ENCODE peak calls at places on chromosomes 5 and 9, in four cellular contexts. One of them, this sample, is unnamed.

GRCh38 chr5:54753034-54753433 is 232.4 kb downstream of the ESM1 start:
- DNase-seq in H1: no peak
- DNase-seq in K562: no peak
- DNase-seq in HCT116: no peak
- DNase-seq in this sample: peak

GRCh38 chr5:5424736-5425135 is 2.3 kb downstream of the ICE1 start:
- DNase-seq in H1: no peak
- DNase-seq in K562: no peak
- DNase-seq in HCT116: no peak
- DNase-seq in this sample: no peak

GRCh38 chr9:7967851-7968250 is 168.3 kb upstream of the DMAC1 start:
- DNase-seq in H1: no peak
- DNase-seq in K562: no peak
- DNase-seq in HCT116: no peak
- DNase-seq in this sample: no peak

GRCh38 chr5:129395247-129395646 is 64.9 kb upstream of the ADAMTS19 start:
- DNase-seq in H1: no peak
- DNase-seq in K562: no peak
- DNase-seq in HCT116: no peak
- DNase-seq in this sample: no peak

GRCh38 chr9:70046274-70047070 is 2.8 kb downstream of the MAMDC2 start:
- DNase-seq in H1: no peak
- DNase-seq in K562: no peak
- DNase-seq in HCT116: no peak
- DNase-seq in this sample: no peak

GRCh38 chr5:22242532-22242931 is 610.6 kb downstream of the CDH12 start:
- DNase-seq in H1: peak
- DNase-seq in K562: no peak
- DNase-seq in HCT116: no peak
- DNase-seq in this sample: no peak

GRCh38 chr9:4228606-4229005 is 71.3 kb downstream of the GLIS3 start:
- DNase-seq in H1: no peak
- DNase-seq in K562: no peak
- DNase-seq in HCT116: no peak
- DNase-seq in this sample: no peak

GRCh38 chr5:14156611-14157493 is 13.7 kb downstream of the TRIO start:
- DNase-seq in H1: no peak
- DNase-seq in K562: no peak
- DNase-seq in HCT116: peak
- DNase-seq in this sample: peak

GRCh38 chr5:51665295-51665593 is 282.0 kb downstream of the ISL1 start:
- DNase-seq in H1: no peak
- DNase-seq in K562: no peak
- DNase-seq in HCT116: no peak
- DNase-seq in this sample: no peak

GRCh38 chr5:87129051-87129450 is 138.6 kb upstream of the RASA1 start:
- DNase-seq in H1: no peak
- DNase-seq in K562: no peak
- DNase-seq in HCT116: no peak
- DNase-seq in this sample: no peak

GRCh38 chr9:3868012-3868411 is 342.2 kb upstream of the RFX3 start:
- DNase-seq in H1: no peak
- DNase-seq in K562: no peak
- DNase-seq in HCT116: no peak
- DNase-seq in this sample: no peak

GRCh38 chr5:139468421-139468931 is 2.3 kb upstream of the SMIM33 start:
- DNase-seq in H1: no peak
- DNase-seq in K562: peak
- DNase-seq in HCT116: no peak
- DNase-seq in this sample: no peak

GRCh38 chr5:132277971-132278964 is 15.9 kb upstream of the SLC22A4 start:
- DNase-seq in H1: no peak
- DNase-seq in K562: peak
- DNase-seq in HCT116: no peak
- DNase-seq in this sample: no peak

GRCh38 chr5:135030123-135030517 is 3.9 kb downstream of the PITX1 start:
- DNase-seq in H1: no peak
- DNase-seq in K562: no peak
- DNase-seq in HCT116: no peak
- DNase-seq in this sample: no peak

GRCh38 chr9:119027901-119028699 is 341.1 kb downstream of the BRINP1 start:
- DNase-seq in H1: no peak
- DNase-seq in K562: peak
- DNase-seq in HCT116: no peak
- DNase-seq in this sample: no peak

GRCh38 chr9:106716820-106717219 is 146.1 kb upstream of the ZNF462 start:
- DNase-seq in H1: no peak
- DNase-seq in K562: no peak
- DNase-seq in HCT116: no peak
- DNase-seq in this sample: no peak

GRCh38 chr5:62778327-62779009 is 199.8 kb downstream of the LRRC70 start:
- DNase-seq in H1: no peak
- DNase-seq in K562: no peak
- DNase-seq in HCT116: no peak
- DNase-seq in this sample: no peak

GRCh38 chr5:57745029-57745428 is 262.4 kb upstream of the ACTBL2 start:
- DNase-seq in H1: no peak
- DNase-seq in K562: no peak
- DNase-seq in HCT116: no peak
- DNase-seq in this sample: no peak

GRCh38 chr5:121658221-121658620 is 193.5 kb upstream of the FTMT start:
- DNase-seq in H1: no peak
- DNase-seq in K562: no peak
- DNase-seq in HCT116: no peak
- DNase-seq in this sample: no peak

GRCh38 chr9:130583271-130583670 is 3.9 kb downstream of the FUBP3 start:
- DNase-seq in H1: no peak
- DNase-seq in K562: no peak
- DNase-seq in HCT116: no peak
- DNase-seq in this sample: no peak

GRCh38 chr9:94950733-94951590 is 224.5 kb downstream of the AOPEP start:
- DNase-seq in H1: no peak
- DNase-seq in K562: no peak
- DNase-seq in HCT116: no peak
- DNase-seq in this sample: no peak

GRCh38 chr5:35198096-35198495 is 32.2 kb downstream of the PRLR start:
- DNase-seq in H1: no peak
- DNase-seq in K562: no peak
- DNase-seq in HCT116: no peak
- DNase-seq in this sample: no peak

GRCh38 chr5:176529116-176529823 is 7.9 kb downstream of the RNF44 start:
- DNase-seq in H1: no peak
- DNase-seq in K562: no peak
- DNase-seq in HCT116: no peak
- DNase-seq in this sample: no peak

GRCh38 chr5:31990296-31990695 is 183.8 kb downstream of the GOLPH3 start:
- DNase-seq in H1: no peak
- DNase-seq in K562: no peak
- DNase-seq in HCT116: no peak
- DNase-seq in this sample: no peak

GRCh38 chr5:134738963-134739661 is 764 bp downstream of the CAMLG start:
- DNase-seq in H1: no peak
- DNase-seq in K562: peak
- DNase-seq in HCT116: peak
- DNase-seq in this sample: no peak

GRCh38 chr5:103424008-103424407 is 138.6 kb downstream of the NUDT12 start:
- DNase-seq in H1: no peak
- DNase-seq in K562: no peak
- DNase-seq in HCT116: no peak
- DNase-seq in this sample: no peak

GRCh38 chr9:129416831-129417604 is 203.9 kb downstream of the C9orf50 start:
- DNase-seq in H1: no peak
- DNase-seq in K562: no peak
- DNase-seq in HCT116: no peak
- DNase-seq in this sample: no peak

GRCh38 chr9:127545196-127546124 is 66.6 kb upstream of the STXBP1 start:
- DNase-seq in H1: no peak
- DNase-seq in K562: peak
- DNase-seq in HCT116: no peak
- DNase-seq in this sample: no peak

GRCh38 chr5:386432-387341 is 56.3 kb upstream of the EXOC3 start:
- DNase-seq in H1: no peak
- DNase-seq in K562: peak
- DNase-seq in HCT116: no peak
- DNase-seq in this sample: no peak

GRCh38 chr5:154653418-154653763 is 101.8 kb upstream of the LARP1 start:
- DNase-seq in H1: no peak
- DNase-seq in K562: no peak
- DNase-seq in HCT116: no peak
- DNase-seq in this sample: no peak

GRCh38 chr5:95842955-95843544 is 20.5 kb upstream of the GLRX start:
- DNase-seq in H1: no peak
- DNase-seq in K562: peak
- DNase-seq in HCT116: no peak
- DNase-seq in this sample: no peak

GRCh38 chr9:117549444-117549843 is 134.6 kb upstream of the ASTN2 start:
- DNase-seq in H1: peak
- DNase-seq in K562: no peak
- DNase-seq in HCT116: no peak
- DNase-seq in this sample: no peak

GRCh38 chr9:82105729-82106128 is 117.2 kb downstream of the SPATA31D1 start:
- DNase-seq in H1: no peak
- DNase-seq in K562: no peak
- DNase-seq in HCT116: no peak
- DNase-seq in this sample: no peak

GRCh38 chr5:38722918-38723317 is 122.9 kb upstream of the OSMR start:
- DNase-seq in H1: no peak
- DNase-seq in K562: no peak
- DNase-seq in HCT116: no peak
- DNase-seq in this sample: no peak

GRCh38 chr5:19891658-19892057 is 96.3 kb downstream of the CDH18 start:
- DNase-seq in H1: no peak
- DNase-seq in K562: no peak
- DNase-seq in HCT116: no peak
- DNase-seq in this sample: no peak

GRCh38 chr5:167871091-167871490 is 420.4 kb upstream of the WWC1 start:
- DNase-seq in H1: no peak
- DNase-seq in K562: no peak
- DNase-seq in HCT116: no peak
- DNase-seq in this sample: no peak
- TF ChIP-seq SRF in H1: no peak
- TF ChIP-seq SRF in K562: no peak
- TF ChIP-seq SRF in HCT116: no peak
- TF ChIP-seq SRF in this sample: no peak

DNA sequence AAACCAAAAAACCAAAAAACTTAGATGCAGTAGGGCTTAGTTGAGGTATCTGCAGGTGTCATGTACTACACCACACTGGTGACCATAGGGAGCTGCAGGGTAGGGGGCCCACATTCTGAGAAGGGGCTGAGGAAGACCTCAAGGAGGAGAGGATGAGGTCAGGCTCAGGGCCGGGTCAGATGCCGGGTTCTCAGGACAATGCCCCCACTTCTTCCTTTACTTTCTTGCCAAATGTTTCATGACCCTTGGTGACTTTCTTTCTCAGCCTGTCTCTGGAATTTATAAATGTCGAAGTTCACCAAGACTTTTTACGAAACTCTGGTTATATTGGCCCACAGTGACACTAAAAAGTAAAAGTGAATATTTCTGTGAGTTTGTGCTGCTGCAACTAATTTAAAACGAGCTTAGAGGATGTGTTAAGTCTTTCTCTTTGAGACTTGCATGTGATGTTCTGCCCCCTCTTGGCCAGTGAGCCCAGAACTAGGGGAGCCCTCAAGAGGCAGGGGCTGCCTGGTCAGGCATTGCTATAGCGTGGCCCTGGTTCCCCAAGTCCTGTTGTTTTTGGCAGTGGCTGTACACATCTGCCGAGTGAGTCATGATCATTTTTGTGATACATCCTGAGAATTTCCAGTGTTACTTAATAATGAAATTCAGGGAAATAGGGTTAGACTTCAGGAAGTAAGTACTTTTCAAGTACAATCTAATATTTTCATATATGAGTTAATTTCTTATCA is 11.2 kb downstream of the ACO1 start:
- DNase-seq in H1: no peak
- DNase-seq in K562: no peak
- DNase-seq in HCT116: no peak
- DNase-seq in this sample: no peak
- TF ChIP-seq SRF in H1: no peak
- TF ChIP-seq SRF in K562: no peak
- TF ChIP-seq SRF in HCT116: no peak
- TF ChIP-seq SRF in this sample: no peak

DNA sequence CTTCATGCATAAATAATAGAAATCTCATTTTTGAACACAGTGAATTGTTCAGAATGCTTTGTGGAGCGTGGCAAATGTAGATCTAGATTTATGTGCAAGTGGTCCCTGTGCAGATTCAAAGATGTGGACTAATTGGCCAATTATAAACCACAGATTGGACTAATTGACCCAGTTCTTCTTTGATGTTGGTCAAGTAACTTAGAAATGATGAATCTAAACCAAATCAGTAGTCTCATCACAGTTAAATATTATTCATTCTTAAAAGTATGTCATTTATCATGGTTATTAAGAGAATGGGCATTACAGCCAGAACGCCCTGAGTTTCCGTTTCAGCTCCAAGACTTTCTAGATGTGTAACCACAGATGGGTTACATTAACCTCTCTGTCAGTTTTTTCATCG is 11.7 kb upstream of the PDE4D start:
- DNase-seq in H1: no peak
- DNase-seq in K562: no peak
- DNase-seq in HCT116: no peak
- DNase-seq in this sample: no peak
- TF ChIP-seq SRF in H1: no peak
- TF ChIP-seq SRF in K562: no peak
- TF ChIP-seq SRF in HCT116: no peak
- TF ChIP-seq SRF in this sample: no peak

DNA sequence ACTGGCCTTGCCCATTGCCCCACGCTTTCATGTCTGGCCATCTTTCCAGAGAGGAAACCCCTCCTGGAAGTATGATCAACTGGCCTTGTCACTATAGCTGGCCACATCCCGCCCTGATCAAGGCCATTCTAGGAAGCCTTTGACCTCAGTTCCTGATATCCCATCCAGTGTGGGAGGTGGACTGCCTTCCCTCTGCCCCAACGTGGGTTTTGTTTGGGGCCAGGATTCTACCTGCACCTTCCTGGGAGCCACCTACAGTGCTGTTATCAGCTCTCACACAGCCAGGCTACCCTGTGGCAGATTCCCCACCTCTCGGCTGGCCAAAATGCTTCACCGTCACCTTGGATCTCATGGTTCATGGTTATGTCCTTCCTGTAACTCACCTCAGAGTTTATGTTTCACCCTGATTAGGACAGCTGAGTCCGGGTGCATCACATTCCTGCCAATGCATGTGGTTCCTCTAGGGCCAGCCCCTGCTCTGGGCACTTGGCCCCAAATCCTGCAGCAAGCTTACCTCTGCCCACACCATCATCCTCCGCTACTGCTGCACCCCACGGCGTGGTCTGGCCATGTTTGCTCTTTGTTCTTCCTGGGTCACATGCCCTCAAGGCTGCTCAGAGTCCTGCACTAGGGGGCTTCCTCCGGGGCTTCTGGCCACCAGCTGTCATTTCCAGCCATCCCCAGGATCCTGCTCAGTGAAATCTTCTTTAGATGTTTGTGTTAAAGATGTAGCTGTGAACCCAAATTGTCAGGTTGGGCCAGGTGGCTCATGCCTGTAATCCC is 24.2 kb upstream of the S1PR3 start:
- DNase-seq in H1: no peak
- DNase-seq in K562: no peak
- DNase-seq in HCT116: no peak
- DNase-seq in this sample: no peak
- TF ChIP-seq SRF in H1: no peak
- TF ChIP-seq SRF in K562: no peak
- TF ChIP-seq SRF in HCT116: no peak
- TF ChIP-seq SRF in this sample: no peak

This sample was measured in GM12878.